ENCODE peak calls at places on chromosomes 1 and 21, in four cellular contexts. One of them, this sample, is unnamed.

GRCh38 chr1:233959089-233959488 is 54.6 kb downstream of the SLC35F3 start:
- DNase-seq in T-cell: no peak
- DNase-seq in effector memory CD8-positive, alpha-beta T cell: no peak
- DNase-seq in AG20443: no peak
- DNase-seq in this sample: no peak

GRCh38 chr21:42558846-42559245 is 45.2 kb downstream of the SLC37A1 start:
- DNase-seq in AG20443: no peak
- DNase-seq in T-cell: no peak
- DNase-seq in effector memory CD8-positive, alpha-beta T cell: no peak
- DNase-seq in this sample: no peak

GRCh38 chr1:246146811-246147210 is 360.3 kb downstream of the SMYD3 start:
- DNase-seq in effector memory CD8-positive, alpha-beta T cell: no peak
- DNase-seq in AG20443: no peak
- DNase-seq in T-cell: no peak
- DNase-seq in this sample: no peak

GRCh38 chr1:185488673-185489311 is 171.7 kb upstream of the IVNS1ABP start:
- DNase-seq in T-cell: no peak
- DNase-seq in AG20443: no peak
- DNase-seq in effector memory CD8-positive, alpha-beta T cell: no peak
- DNase-seq in this sample: no peak

GRCh38 chr1:30028939-30029338 is 694.4 kb downstream of the MATN1 start:
- DNase-seq in AG20443: no peak
- DNase-seq in effector memory CD8-positive, alpha-beta T cell: no peak
- DNase-seq in T-cell: no peak
- DNase-seq in this sample: no peak

GRCh38 chr1:36083635-36084501 is at the start of gene TEKT2:
- DNase-seq in effector memory CD8-positive, alpha-beta T cell: no peak
- DNase-seq in T-cell: no peak
- DNase-seq in AG20443: peak
- DNase-seq in this sample: no peak

GRCh38 chr1:223224465-223224864 is 81.4 kb upstream of the TLR5 start:
- DNase-seq in AG20443: no peak
- DNase-seq in T-cell: no peak
- DNase-seq in effector memory CD8-positive, alpha-beta T cell: no peak
- DNase-seq in this sample: no peak

GRCh38 chr1:41102208-41102607 is 80.7 kb upstream of the SLFNL1 start:
- DNase-seq in effector memory CD8-positive, alpha-beta T cell: no peak
- DNase-seq in AG20443: peak
- DNase-seq in T-cell: no peak
- DNase-seq in this sample: peak

GRCh38 chr1:232033285-232033684 is 406.7 kb downstream of the DISC1 start:
- DNase-seq in T-cell: no peak
- DNase-seq in effector memory CD8-positive, alpha-beta T cell: no peak
- DNase-seq in AG20443: no peak
- DNase-seq in this sample: peak

GRCh38 chr21:35649186-35649585 is 411.1 kb downstream of the SETD4 start:
- DNase-seq in T-cell: no peak
- DNase-seq in effector memory CD8-positive, alpha-beta T cell: no peak
- DNase-seq in AG20443: peak
- DNase-seq in this sample: peak

This sample was measured in MG63.